ENCODE peak calls at places on chromosomes 11 and 22, in nine cellular contexts. Y is NCI-H1930; N is KBM-7; Z is brain microvascular endothelial cell; M is mucosa of gallbladder; C is caudate nucleus; K is stimulated activated CD8-positive, alpha-beta memory T cell treated with anti-CD3 and anti-CD28 coated beads, Interleukin-15, amount 100 ng/mL, for 24 hours; G is effector CD4-positive, alpha-beta T cell; Q is HCT116. W is an unnamed sample.

GRCh38 chr11:60809691-60810090 is 24.6 kb downstream of the MS4A10 start:
- DNase-seq in Y (no peak), N (no peak), Z (no peak), M (no peak), C (no peak), K (no peak), G (no peak), Q (no peak), W (no peak)

GRCh38 chr22:23099525-23099792 is 29.1 kb downstream of the GNAZ start:
- DNase-seq in Y (no peak), N (no peak), Z (no peak), M (no peak), C (no peak), K (no peak), G (no peak), Q (no peak), W (no peak)

GRCh38 chr22:49934144-49934890 is 15.9 kb downstream of the CRELD2 start:
- DNase-seq in Y (no peak), N (no peak), Z (no peak), M (no peak), C (no peak), K (no peak), G (peak; percentile 41), Q (no peak), W (no peak)

GRCh38 chr11:10490032-10490397 is 35.0 kb downstream of the AMPD3 start:
- DNase-seq in Y (no peak), N (no peak), Z (no peak), M (no peak), C (no peak), K (no peak), G (no peak), Q (no peak), W (no peak)

GRCh38 chr11:1122356-1123002 is 35.3 kb upstream of the MUC5AC start:
- DNase-seq in Y (no peak), N (no peak), Z (no peak), M (no peak), C (no peak), K (no peak), G (no peak), Q (no peak), W (no peak)

GRCh38 chr22:42642801-42643631 is 2.6 kb upstream of the ATP5MGL start:
- DNase-seq in Y (no peak), N (peak; percentile 78), Z (no peak), M (no peak), C (no peak), K (no peak), G (no peak), Q (no peak), W (no peak)

GRCh38 chr11:75114465-75114864 is 17.8 kb upstream of the OR2AT4 start:
- DNase-seq in Y (no peak), N (no peak), Z (no peak), M (no peak), C (no peak), K (no peak), G (no peak), Q (no peak), W (no peak)

GRCh38 chr11:394034-394857 is at the start of gene PKP3:
- DNase-seq in Y (no peak), N (no peak), Z (peak; percentile 33), M (peak; percentile 73), C (no peak), K (no peak), G (no peak), Q (peak; percentile 83), W (no peak)

GRCh38 chr11:34149786-34150185 is 44.4 kb downstream of the NAT10 start:
- DNase-seq in Y (no peak), N (no peak), Z (no peak), M (no peak), C (no peak), K (no peak), G (no peak), Q (no peak), W (no peak)

GRCh38 chr22:32206774-32207758 is 2.2 kb upstream of the RFPL2 start:
- DNase-seq in Y (no peak), N (peak; percentile 64), Z (peak; percentile 2), M (peak; percentile 54), C (no peak), K (no peak), G (no peak), Q (peak; percentile 56), W (no peak)

GRCh38 chr11:123129920-123130319 is 65.1 kb downstream of the CLMP start:
- DNase-seq in Y (no peak), N (peak; percentile 3), Z (peak; percentile 11), M (no peak), C (no peak), K (no peak), G (no peak), Q (no peak), W (no peak)

GRCh38 chr11:117616979-117617378 is 180.0 kb downstream of the DSCAML1 start:
- DNase-seq in Y (no peak), N (no peak), Z (no peak), M (no peak), C (no peak), K (no peak), G (no peak), Q (no peak), W (no peak)

GRCh38 chr11:31974737-31975136 is 116.1 kb upstream of the RCN1 start:
- DNase-seq in Y (no peak), N (no peak), Z (peak; percentile 70), M (no peak), C (no peak), K (no peak), G (no peak), Q (peak; percentile 12), W (no peak)

GRCh38 chr11:134120143-134120850 is 51.4 kb downstream of the JAM3 start:
- DNase-seq in Y (no peak), N (no peak), Z (peak; percentile 93), M (peak; percentile 67), C (peak; percentile 8), K (no peak), G (no peak), Q (no peak), W (no peak)

GRCh38 chr22:50341977-50342650 is 1.0 kb upstream of the PPP6R2 start:
- DNase-seq in Y (peak; percentile 77), N (peak; percentile 94), Z (peak; percentile 79), M (peak; percentile 91), C (peak; percentile 67), K (peak; percentile 82), G (peak; percentile 86), Q (peak; percentile 70), W (peak; percentile 69)

GRCh38 chr11:46917109-46918086 is 952 bp downstream of the LRP4 start:
- DNase-seq in Y (no peak), N (no peak), Z (no peak), M (no peak), C (no peak), K (no peak), G (no peak), Q (no peak), W (no peak)

GRCh38 chr22:37607912-37608476 is 640 bp upstream of the GGA1 start:
- DNase-seq in Y (no peak), N (no peak), Z (no peak), M (no peak), C (no peak), K (no peak), G (no peak), Q (no peak), W (no peak)

GRCh38 chr11:126341760-126342161 is 13.7 kb upstream of the ST3GAL4 start:
- DNase-seq in Y (no peak), N (peak; percentile 60), Z (peak; percentile 70), M (no peak), C (no peak), K (no peak), G (no peak), Q (no peak), W (no peak)

GRCh38 chr11:35413568-35413967 is 5.8 kb downstream of the SLC1A2 start:
- DNase-seq in Y (no peak), N (no peak), Z (no peak), M (no peak), C (no peak), K (no peak), G (no peak), Q (no peak), W (no peak)

W was measured in T-helper 2 cell.